ENCODE peak calls at places on chromosomes 1 and 21, in four cellular contexts. One of them, this sample, is unnamed.

GRCh38 chr1:24620678-24621077 is 22.4 kb upstream of the SRRM1 start:
- DNase-seq in Peyer's patch: no peak
- DNase-seq in neural progenitor cell: no peak
- DNase-seq in cardiac muscle cell: no peak
- DNase-seq in this sample: no peak

GRCh38 chr1:202010042-202011015 is at the start of gene ELF3:
- DNase-seq in neural progenitor cell: peak; percentile 95
- DNase-seq in Peyer's patch: no peak
- DNase-seq in cardiac muscle cell: peak; percentile 95
- DNase-seq in this sample: no peak

GRCh38 chr1:66298427-66298826 is 235.5 kb upstream of the SGIP1 start:
- DNase-seq in Peyer's patch: no peak
- DNase-seq in neural progenitor cell: no peak
- DNase-seq in cardiac muscle cell: no peak
- DNase-seq in this sample: no peak

GRCh38 chr1:63718464-63719075 is 55.2 kb upstream of the ROR1 start:
- DNase-seq in cardiac muscle cell: no peak
- DNase-seq in Peyer's patch: no peak
- DNase-seq in neural progenitor cell: no peak
- DNase-seq in this sample: no peak

GRCh38 chr1:198876371-198876871 is 237.6 kb downstream of the PTPRC start:
- DNase-seq in neural progenitor cell: peak; percentile 52
- DNase-seq in cardiac muscle cell: no peak
- DNase-seq in Peyer's patch: no peak
- DNase-seq in this sample: no peak

GRCh38 chr1:210527091-210527490 is 198.4 kb downstream of the HHAT start:
- DNase-seq in cardiac muscle cell: no peak
- DNase-seq in neural progenitor cell: no peak
- DNase-seq in Peyer's patch: no peak
- DNase-seq in this sample: no peak

GRCh38 chr1:109786107-109786470 is 22.4 kb upstream of the EPS8L3 start:
- DNase-seq in cardiac muscle cell: no peak
- DNase-seq in Peyer's patch: no peak
- DNase-seq in neural progenitor cell: no peak
- DNase-seq in this sample: no peak

GRCh38 chr21:31911138-31911907 is 38.5 kb downstream of the HUNK start:
- DNase-seq in Peyer's patch: no peak
- DNase-seq in cardiac muscle cell: no peak
- DNase-seq in neural progenitor cell: no peak
- DNase-seq in this sample: no peak

GRCh38 chr1:151368000-151368744 is 4.3 kb downstream of the SELENBP1 start:
- DNase-seq in cardiac muscle cell: no peak
- DNase-seq in Peyer's patch: no peak
- DNase-seq in neural progenitor cell: no peak
- DNase-seq in this sample: no peak

GRCh38 chr21:42262826-42263225 is 43.9 kb downstream of the ABCG1 start:
- DNase-seq in cardiac muscle cell: peak; percentile 62
- DNase-seq in neural progenitor cell: no peak
- DNase-seq in Peyer's patch: no peak
- DNase-seq in this sample: no peak

GRCh38 chr1:116899529-116899928 is 10.2 kb upstream of the PTGFRN start:
- DNase-seq in neural progenitor cell: no peak
- DNase-seq in cardiac muscle cell: no peak
- DNase-seq in Peyer's patch: no peak
- DNase-seq in this sample: no peak

GRCh38 chr1:173505401-173505800 is 28.3 kb downstream of the PRDX6 start:
- DNase-seq in Peyer's patch: no peak
- DNase-seq in cardiac muscle cell: no peak
- DNase-seq in neural progenitor cell: no peak
- DNase-seq in this sample: no peak

GRCh38 chr1:97832490-97832889 is 88.3 kb downstream of the DPYD start:
- DNase-seq in Peyer's patch: no peak
- DNase-seq in cardiac muscle cell: no peak
- DNase-seq in neural progenitor cell: no peak
- DNase-seq in this sample: no peak

DNA sequence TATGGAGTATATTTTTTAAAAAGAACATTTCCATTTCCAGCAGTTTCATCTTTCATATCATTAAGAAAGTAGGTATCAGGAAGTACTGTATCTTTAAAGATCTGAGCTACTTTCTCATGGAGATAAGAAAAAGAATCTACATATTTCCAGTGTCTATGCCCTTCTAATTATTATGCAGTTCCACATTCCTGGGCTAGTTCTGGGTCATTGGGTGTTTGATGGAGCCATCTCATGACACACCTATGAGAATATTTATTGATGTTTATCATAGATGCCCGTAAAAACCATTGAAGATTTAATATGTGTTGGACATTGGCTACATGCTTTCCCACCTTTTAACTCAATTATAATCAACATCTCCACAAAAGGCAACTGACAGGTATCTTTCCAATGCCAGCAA is 21.0 kb downstream of the LCE4A start:
- DNase-seq in cardiac muscle cell: no peak
- DNase-seq in neural progenitor cell: no peak
- DNase-seq in Peyer's patch: no peak
- DNase-seq in this sample: no peak
- H3K9me3 ChIP-seq in cardiac muscle cell: no peaks in the 10 kb centered on the region
- H3K9me3 ChIP-seq in neural progenitor cell: peaks cover 20% of the 10 kb centered on the region
- H3K9me3 ChIP-seq in Peyer's patch: no peaks in the 10 kb centered on the region
- H3K9me3 ChIP-seq in this sample: no peaks in the 10 kb centered on the region

GRCh38 chr1:6445062-6445763 is 20.6 kb downstream of the ESPN start:
- DNase-seq in Peyer's patch: no peak
- DNase-seq in cardiac muscle cell: peak; percentile 66
- DNase-seq in neural progenitor cell: peak; percentile 72
- DNase-seq in this sample: no peak
- H3K9me3 ChIP-seq in Peyer's patch: no peaks in the 10 kb centered on the region
- H3K9me3 ChIP-seq in cardiac muscle cell: no peaks in the 10 kb centered on the region
- H3K9me3 ChIP-seq in neural progenitor cell: no peaks in the 10 kb centered on the region
- H3K9me3 ChIP-seq in this sample: no peaks in the 10 kb centered on the region

GRCh38 chr1:4375812-4376211 is 278.6 kb upstream of the AJAP1 start:
- DNase-seq in cardiac muscle cell: no peak
- DNase-seq in Peyer's patch: no peak
- DNase-seq in neural progenitor cell: no peak
- DNase-seq in this sample: no peak

GRCh38 chr1:4380564-4381168 is 273.7 kb upstream of the AJAP1 start:
- DNase-seq in cardiac muscle cell: no peak
- DNase-seq in neural progenitor cell: no peak
- DNase-seq in Peyer's patch: no peak
- DNase-seq in this sample: no peak

DNA sequence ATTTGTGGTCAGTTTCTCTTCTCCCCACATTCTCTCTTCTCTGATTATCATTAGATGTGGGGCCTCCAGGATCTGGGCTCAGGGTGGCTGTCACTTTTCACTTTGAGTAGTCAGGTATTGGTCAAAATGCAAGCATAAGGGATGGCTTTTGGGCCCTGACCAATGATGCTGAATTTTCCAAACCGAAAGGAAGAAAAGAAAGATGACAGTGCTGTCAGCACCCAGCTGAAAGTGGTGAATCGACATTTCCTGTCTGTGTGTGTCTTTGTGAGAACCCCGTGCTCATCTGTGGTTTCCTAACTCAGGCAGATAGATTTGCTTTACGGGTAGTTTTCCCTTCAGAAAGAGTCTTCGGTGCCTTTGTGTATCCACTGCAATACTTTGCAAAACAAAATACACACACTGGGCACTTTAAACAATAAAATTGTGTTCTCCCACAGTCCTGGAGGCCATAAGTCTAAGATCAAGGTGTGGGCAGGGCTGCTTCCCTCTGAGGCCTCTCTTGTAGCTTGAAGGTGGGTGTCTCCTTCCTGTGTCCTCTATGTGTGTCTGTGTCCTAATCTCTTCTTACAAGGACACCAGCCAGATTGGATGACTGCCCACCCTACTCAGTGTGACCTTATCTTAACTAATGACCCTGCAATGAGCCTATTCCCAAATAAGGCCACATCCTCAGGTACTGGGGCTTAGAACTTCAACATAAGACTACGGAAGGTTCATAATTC is 274.8 kb upstream of the AJAP1 start:
- DNase-seq in Peyer's patch: no peak
- DNase-seq in neural progenitor cell: no peak
- DNase-seq in cardiac muscle cell: no peak
- DNase-seq in this sample: no peak
- H3K9me3 ChIP-seq in Peyer's patch: peaks cover 6% of the 10 kb centered on the region
- H3K9me3 ChIP-seq in neural progenitor cell: no peaks in the 10 kb centered on the region
- H3K9me3 ChIP-seq in cardiac muscle cell: no peaks in the 10 kb centered on the region
- H3K9me3 ChIP-seq in this sample: peaks cover 3% of the 10 kb centered on the region

GRCh38 chr1:159492575-159493323 is 43.1 kb downstream of the OR10J5 start:
- DNase-seq in neural progenitor cell: no peak
- DNase-seq in cardiac muscle cell: no peak
- DNase-seq in Peyer's patch: no peak
- DNase-seq in this sample: no peak
- H3K9me3 ChIP-seq in neural progenitor cell: peaks cover 27% of the 10 kb centered on the region
- H3K9me3 ChIP-seq in cardiac muscle cell: no peaks in the 10 kb centered on the region
- H3K9me3 ChIP-seq in Peyer's patch: no peaks in the 10 kb centered on the region
- H3K9me3 ChIP-seq in this sample: no peaks in the 10 kb centered on the region

DNA sequence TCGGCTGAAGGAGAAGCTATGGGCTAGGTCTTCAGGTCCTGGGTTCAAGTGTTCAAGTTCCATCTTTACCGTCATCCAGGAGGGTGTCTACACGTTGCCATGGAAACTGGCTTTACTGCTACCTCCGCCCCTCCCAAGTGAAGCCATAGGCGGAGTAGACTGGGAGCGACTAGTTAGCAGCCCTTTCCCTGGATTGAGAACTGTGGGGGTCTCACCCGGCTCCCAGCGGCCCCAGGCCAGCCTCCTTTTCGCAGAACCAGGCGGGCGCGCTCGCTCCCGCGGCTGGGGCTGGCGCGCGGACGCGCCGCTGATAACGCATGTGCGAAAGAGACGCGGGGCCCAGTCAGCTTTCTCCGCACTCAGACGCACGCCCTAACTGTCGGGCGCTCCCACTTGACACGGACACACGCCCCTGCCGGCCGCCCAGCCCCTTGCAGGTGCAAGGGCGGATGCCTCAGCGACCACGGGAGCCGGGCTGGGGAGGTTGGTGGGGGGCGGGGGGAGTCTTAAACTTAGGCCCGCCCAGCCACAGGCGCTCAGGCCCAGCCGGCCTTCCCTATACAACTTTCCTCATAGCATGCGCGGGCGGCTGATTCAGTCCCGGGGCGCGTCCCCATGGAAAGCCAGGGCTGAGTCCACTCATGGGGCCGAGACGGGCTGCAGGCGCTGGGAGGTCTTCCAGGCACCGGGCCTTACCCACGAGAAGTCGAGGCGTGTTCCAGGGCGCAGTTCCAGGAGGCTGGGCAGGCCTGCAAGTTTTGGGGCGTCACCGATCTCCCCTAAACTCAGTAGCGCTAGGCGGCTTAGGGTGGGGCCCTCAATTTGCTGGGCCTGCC is 7.4 kb downstream of the EFNA4 start:
- DNase-seq in Peyer's patch: peak; percentile 86
- DNase-seq in neural progenitor cell: peak; percentile 95
- DNase-seq in cardiac muscle cell: peak; percentile 93
- DNase-seq in this sample: peak; percentile 63
- H3K9me3 ChIP-seq in Peyer's patch: no peaks in the 10 kb centered on the region
- H3K9me3 ChIP-seq in neural progenitor cell: no peaks in the 10 kb centered on the region
- H3K9me3 ChIP-seq in cardiac muscle cell: no peaks in the 10 kb centered on the region
- H3K9me3 ChIP-seq in this sample: no peaks in the 10 kb centered on the region

DNA sequence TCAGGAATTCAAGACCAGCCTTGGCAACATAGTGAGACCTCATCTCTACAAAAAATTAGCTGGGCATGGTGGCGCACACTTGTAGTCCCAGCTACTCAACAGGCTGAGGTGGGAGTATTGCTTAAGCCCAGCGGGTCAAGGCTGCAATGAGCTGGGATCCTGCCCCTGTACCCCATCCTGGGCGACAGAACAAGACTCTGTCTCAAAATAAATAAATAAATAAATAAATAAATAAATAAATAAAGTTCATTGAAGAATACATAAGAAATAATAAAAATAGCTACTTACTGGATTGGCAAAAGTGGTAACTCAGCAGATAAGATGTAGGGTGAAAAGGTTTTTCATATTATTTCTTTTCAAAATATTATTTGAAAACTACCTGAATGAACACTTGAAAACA is 5.9 kb downstream of the CEP170 start:
- DNase-seq in cardiac muscle cell: no peak
- DNase-seq in Peyer's patch: no peak
- DNase-seq in neural progenitor cell: no peak
- DNase-seq in this sample: no peak
- H3K9me3 ChIP-seq in cardiac muscle cell: no peaks in the 10 kb centered on the region
- H3K9me3 ChIP-seq in Peyer's patch: no peaks in the 10 kb centered on the region
- H3K9me3 ChIP-seq in neural progenitor cell: no peaks in the 10 kb centered on the region
- H3K9me3 ChIP-seq in this sample: no peaks in the 10 kb centered on the region

DNA sequence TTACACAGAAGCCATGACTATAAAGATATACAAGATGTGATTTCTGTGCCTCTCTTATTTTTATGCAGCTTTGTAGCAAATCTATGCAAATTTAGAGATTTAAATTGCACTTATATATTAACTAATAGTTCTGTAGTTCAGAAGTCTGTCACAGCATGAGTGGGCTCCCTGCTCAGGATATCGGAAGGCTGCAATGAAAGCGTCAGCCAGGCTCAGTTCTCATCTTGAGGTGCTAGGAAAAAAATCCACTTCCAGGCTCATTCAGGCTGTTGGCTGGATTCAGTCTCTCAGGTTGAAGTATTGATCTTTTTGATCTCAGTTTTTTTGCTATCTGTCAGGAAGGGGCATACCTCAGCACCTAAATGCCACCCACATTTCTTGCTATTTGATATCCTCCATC is 487.4 kb upstream of the DEPDC1 start:
- DNase-seq in cardiac muscle cell: no peak
- DNase-seq in neural progenitor cell: no peak
- DNase-seq in Peyer's patch: no peak
- DNase-seq in this sample: no peak
- H3K9me3 ChIP-seq in cardiac muscle cell: no peaks in the 10 kb centered on the region
- H3K9me3 ChIP-seq in neural progenitor cell: no peaks in the 10 kb centered on the region
- H3K9me3 ChIP-seq in Peyer's patch: no peaks in the 10 kb centered on the region
- H3K9me3 ChIP-seq in this sample: no peaks in the 10 kb centered on the region

This sample was measured in T-helper 17 cell.